ENCODE peak calls at places on chromosomes 16 and 17, in ten cellular contexts. O is neural crest cell, A is mammary epithelial cell, T is lower leg skin, Q is esophagus squamous epithelium, S is HFFc6, E is heart left ventricle, L is astrocyte, V is psoas muscle, U is Calu3. Y is an unnamed sample.
A peak's percentile ranks its signal among the peaks of the same experiment; 100 is the strongest.

GRCh38 chr17:10215286-10215685 is 16.9 kb upstream of the GAS7 start:
- DNase-seq in V (no peak), T (no peak), L (no peak), Q (no peak), O (no peak), S (no peak), U (no peak), E (no peak), A (no peak), Y (no peak)

GRCh38 chr17:8015957-8016631 is 13.7 kb downstream of the GUCY2D start:
- DNase-seq in A (no peak), L (no peak), V (no peak), U (no peak), S (no peak), T (peak; percentile 86), O (no peak), Q (no peak), E (peak; percentile 64), Y (no peak)

GRCh38 chr17:36934759-36935630 is 2.3 kb upstream of the LHX1 start:
- DNase-seq in T (peak; percentile 85), S (no peak), U (peak; percentile 50), Q (no peak), O (peak; percentile 38), V (peak; percentile 49), A (no peak), E (peak; percentile 65), L (no peak), Y (no peak)

GRCh38 chr17:39738568-39738901 is 797 bp downstream of the GRB7 start:
- DNase-seq in E (no peak), Q (no peak), V (peak; percentile 38), O (no peak), U (peak; percentile 100), T (no peak), A (peak; percentile 82), S (no peak), L (no peak), Y (no peak)

GRCh38 chr17:49992933-49993422 is 2.0 kb downstream of the DLX3 start:
- DNase-seq in O (no peak), U (no peak), E (no peak), L (no peak), V (no peak), S (no peak), T (peak; percentile 74), Q (no peak), A (no peak), Y (no peak)

GRCh38 chr16:19843371-19843770 is 41.3 kb downstream of the GPRC5B start:
- DNase-seq in Q (no peak), S (peak; percentile 49), O (no peak), V (no peak), A (peak; percentile 29), U (no peak), E (no peak), L (no peak), T (no peak), Y (no peak)

GRCh38 chr16:10828851-10829331 is 10.3 kb upstream of the TVP23A start:
- DNase-seq in L (peak; percentile 77), U (peak; percentile 79), E (peak; percentile 96), S (peak; percentile 61), O (no peak), T (peak; percentile 97), Q (no peak), V (peak; percentile 91), A (peak; percentile 73), Y (peak; percentile 87)

GRCh38 chr17:79563237-79564013 is 47.4 kb downstream of the RBFOX3 start:
- DNase-seq in O (no peak), Q (no peak), L (peak; percentile 4), S (peak; percentile 4), U (no peak), E (no peak), A (peak; percentile 47), V (peak; percentile 6), T (no peak), Y (no peak)

GRCh38 chr16:89573826-89574680 is 1.5 kb upstream of the CPNE7 start:
- DNase-seq in A (no peak), S (no peak), L (no peak), O (no peak), V (no peak), T (no peak), Q (no peak), U (no peak), E (no peak), Y (no peak)

GRCh38 chr16:468072-468821 is 42.8 kb downstream of the RAB11FIP3 start:
- DNase-seq in O (no peak), V (no peak), U (no peak), E (no peak), L (no peak), S (no peak), T (no peak), Q (no peak), A (no peak), Y (no peak)

GRCh38 chr16:75263291-75263962 is 12.0 kb upstream of the BCAR1 start:
- DNase-seq in S (no peak), O (no peak), V (no peak), L (no peak), U (no peak), A (no peak), Q (no peak), T (peak; percentile 84), E (peak; percentile 55), Y (no peak)

GRCh38 chr16:56980203-56980535 is 9.2 kb upstream of the NLRC5 start:
- DNase-seq in L (no peak), S (no peak), T (no peak), O (no peak), A (no peak), V (no peak), E (no peak), U (no peak), Q (no peak), Y (no peak)
- TF ChIP-seq CTCF in L (no peak), S (no peak), T (no peak), O (no peak), A (no peak), V (no peak), E (no peak), U (no peak), Q (no peak), Y (no peak)

GRCh38 chr17:31854672-31855071 is 4.4 kb downstream of the COPRS start:
- DNase-seq in O (no peak), V (no peak), S (no peak), T (no peak), E (no peak), Q (no peak), A (no peak), U (no peak), L (no peak), Y (no peak)

GRCh38 chr17:31859487-31860008 is 504 bp upstream of the COPRS start:
- DNase-seq in S (no peak), E (no peak), U (no peak), O (no peak), T (no peak), Q (no peak), V (no peak), L (no peak), A (no peak), Y (no peak)

GRCh38 chr17:31856750-31857149 is 2.3 kb downstream of the COPRS start:
- DNase-seq in T (no peak), S (no peak), O (no peak), E (no peak), V (no peak), L (no peak), A (no peak), U (no peak), Q (no peak), Y (no peak)

GRCh38 chr17:31857920-31858646 is 961 bp downstream of the COPRS start:
- DNase-seq in L (no peak), O (no peak), V (no peak), E (no peak), S (no peak), U (no peak), Q (no peak), T (no peak), A (peak; percentile 40), Y (no peak)

GRCh38 chr17:31858647-31859486 is at the start of gene COPRS:
- DNase-seq in L (peak; percentile 63), Q (peak; percentile 29), V (peak; percentile 96), E (peak; percentile 95), S (peak; percentile 69), O (peak; percentile 79), U (peak; percentile 88), A (peak; percentile 70), T (peak; percentile 97), Y (peak; percentile 72)
- TF ChIP-seq CTCF in L (no peak), Q (no peak), V (no peak), E (no peak), S (peak; percentile 39), O (no peak), U (no peak), A (no peak), T (no peak), Y (no peak)

GRCh38 chr17:82232322-82232785 is 3.5 kb downstream of the SLC16A3 start:
- DNase-seq in E (no peak), Q (no peak), A (no peak), U (no peak), T (no peak), V (no peak), L (no peak), O (no peak), S (no peak), Y (no peak)

GRCh38 chr17:82231562-82232321 is 2.9 kb downstream of the SLC16A3 start:
- DNase-seq in U (peak; percentile 71), V (peak; percentile 87), S (no peak), O (peak; percentile 41), E (peak; percentile 90), T (no peak), A (no peak), L (no peak), Q (no peak), Y (no peak)

GRCh38 chr17:82229686-82230626 is 1.1 kb downstream of the SLC16A3 start:
- DNase-seq in Q (no peak), A (no peak), S (no peak), O (no peak), L (no peak), T (peak; percentile 87), V (peak; percentile 61), U (no peak), E (no peak), Y (no peak)

GRCh38 chr17:82230627-82231311 is 1.9 kb downstream of the SLC16A3 start:
- DNase-seq in A (peak; percentile 78), Q (no peak), U (peak; percentile 74), V (peak; percentile 93), L (peak; percentile 60), T (peak; percentile 96), O (peak; percentile 57), S (peak; percentile 82), E (peak; percentile 95), Y (peak; percentile 66)

GRCh38 chr17:82231312-82231561 is 2.4 kb downstream of the SLC16A3 start:
- DNase-seq in S (no peak), L (no peak), Q (no peak), E (no peak), O (no peak), A (no peak), T (no peak), U (no peak), V (no peak), Y (no peak)
- TF ChIP-seq CTCF in S (no peak), L (no peak), Q (no peak), E (no peak), O (no peak), A (no peak), T (no peak), U (no peak), V (no peak), Y (no peak)

DNA sequence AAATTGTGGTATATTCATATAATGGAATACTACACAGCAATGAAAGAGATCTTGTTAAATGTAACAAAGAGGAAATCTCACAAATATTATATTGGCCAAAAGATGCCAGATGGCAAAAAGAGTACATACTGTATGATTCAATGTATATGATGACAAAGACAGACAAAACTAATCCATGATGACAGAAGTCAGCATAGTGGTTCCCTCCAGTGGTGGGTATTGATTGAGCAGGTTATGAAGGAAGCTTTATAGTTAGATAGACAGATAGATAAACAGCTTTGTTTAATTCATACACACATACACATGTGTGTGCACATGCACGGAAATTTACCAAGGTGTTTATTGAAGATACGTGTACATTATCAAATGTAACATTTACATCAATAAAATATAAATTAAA is 74.4 kb upstream of the SMIM36 start:
- DNase-seq in O (no peak), V (no peak), Q (no peak), E (no peak), L (no peak), U (no peak), T (no peak), S (no peak), A (no peak), Y (no peak)
- TF ChIP-seq CTCF in O (no peak), V (no peak), Q (no peak), E (no peak), L (no peak), U (no peak), T (no peak), S (peak; percentile 33), A (peak; percentile 9), Y (no peak)